ENCODE peak calls at places on chromosomes 1 and 21, in five cellular contexts. V, G, M, U and W are unnamed samples.

GRCh38 chr1:231667883-231668506 is 41.4 kb downstream of the DISC1 start:
- DNase-seq in V (no peak), G (no peak), M (no peak), U (no peak), W (no peak)

GRCh38 chr21:25133939-25134338 is 473.3 kb downstream of the MRPL39 start:
- DNase-seq in V (no peak), G (no peak), M (no peak), U (no peak), W (no peak)

GRCh38 chr1:171754381-171754705 is 12.5 kb upstream of the VAMP4 start:
- DNase-seq in V (no peak), G (no peak), M (peak; percentile 59), U (peak; percentile 1), W (peak; percentile 81)

GRCh38 chr1:9529190-9529589 is 10.1 kb upstream of the SLC25A33 start:
- DNase-seq in V (no peak), G (peak; percentile 30), M (no peak), U (peak; percentile 29), W (peak; percentile 48)

GRCh38 chr1:182229907-182230522 is 161.6 kb downstream of the GLUL start:
- DNase-seq in V (no peak), G (no peak), M (no peak), U (no peak), W (peak; percentile 54)

GRCh38 chr1:44655609-44656008 is 18.7 kb downstream of the TMEM53 start:
- DNase-seq in V (no peak), G (no peak), M (no peak), U (no peak), W (no peak)

GRCh38 chr1:206814716-206815341 is 42.5 kb upstream of the IL10 start:
- DNase-seq in V (no peak), G (no peak), M (peak; percentile 40), U (peak; percentile 29), W (peak; percentile 90)

GRCh38 chr1:153639280-153639679 is 5.4 kb downstream of the CHTOP start:
- DNase-seq in V (no peak), G (no peak), M (no peak), U (no peak), W (no peak)

GRCh38 chr1:177122869-177123268 is 41.6 kb downstream of the ASTN1 start:
- DNase-seq in V (no peak), G (no peak), M (no peak), U (no peak), W (no peak)

GRCh38 chr1:219085082-219085481 is 88.6 kb upstream of the LYPLAL1 start:
- DNase-seq in V (no peak), G (no peak), M (peak; percentile 93), U (no peak), W (peak; percentile 86)

GRCh38 chr1:113652773-113653172 is 106.5 kb downstream of the PHTF1 start:
- DNase-seq in V (no peak), G (no peak), M (no peak), U (no peak), W (peak; percentile 30)

GRCh38 chr1:20187103-20187812 is 940 bp upstream of the PLA2G2C start:
- DNase-seq in V (peak; percentile 65), G (peak; percentile 77), M (no peak), U (no peak), W (no peak)

GRCh38 chr1:10530281-10530740 is 55.6 kb downstream of the PEX14 start:
- DNase-seq in V (peak; percentile 83), G (peak; percentile 45), M (no peak), U (peak; percentile 49), W (no peak)

GRCh38 chr1:54493608-54494007 is 54.4 kb upstream of the ACOT11 start:
- DNase-seq in V (no peak), G (no peak), M (no peak), U (peak; percentile 14), W (peak; percentile 27)

GRCh38 chr1:118960567-118961136 is 27.5 kb downstream of the TBX15 start:
- DNase-seq in V (no peak), G (peak; percentile 40), M (peak; percentile 80), U (peak; percentile 84), W (peak; percentile 99)

GRCh38 chr1:12406218-12407021 is 176.6 kb downstream of the VPS13D start:
- DNase-seq in V (no peak), G (no peak), M (peak; percentile 61), U (peak; percentile 52), W (peak; percentile 46)

GRCh38 chr1:55610203-55610602 is 395.0 kb upstream of the USP24 start:
- DNase-seq in V (no peak), G (no peak), M (peak; percentile 20), U (no peak), W (no peak)

GRCh38 chr1:77948841-77949424 is 29.9 kb downstream of the FUBP1 start:
- DNase-seq in V (no peak), G (no peak), M (no peak), U (peak; percentile 31), W (peak; percentile 59)

GRCh38 chr1:25111706-25112105 is 120.6 kb downstream of the SYF2 start:
- DNase-seq in V (no peak), G (no peak), M (no peak), U (no peak), W (no peak)

GRCh38 chr1:26368006-26368405 is 4.5 kb downstream of the ZNF683 start:
- DNase-seq in V (no peak), G (no peak), M (no peak), U (no peak), W (no peak)

GRCh38 chr1:100927276-100927675 is 31.4 kb downstream of the SLC30A7 start:
- DNase-seq in V (no peak), G (no peak), M (no peak), U (no peak), W (no peak)

GRCh38 chr1:166164995-166165660 is 1.7 kb downstream of the FAM78B start:
- DNase-seq in V (peak; percentile 51), G (peak; percentile 44), M (no peak), U (peak; percentile 22), W (peak; percentile 48)

GRCh38 chr1:15336866-15337265 is 72.8 kb upstream of the EFHD2 start:
- DNase-seq in V (peak; percentile 40), G (no peak), M (no peak), U (no peak), W (no peak)

GRCh38 chr1:105137543-105138444 is 1388.1 kb downstream of the AMY1C start:
- DNase-seq in V (no peak), G (no peak), M (no peak), U (no peak), W (no peak)

GRCh38 chr1:91546876-91547275 is 46.2 kb downstream of the CDC7 start:
- DNase-seq in V (no peak), G (no peak), M (no peak), U (no peak), W (no peak)

GRCh38 chr1:74362691-74363090 is 127.5 kb downstream of the TNNI3K start:
- DNase-seq in V (no peak), G (no peak), M (no peak), U (no peak), W (no peak)

GRCh38 chr1:55894521-55894920 is 679.4 kb upstream of the USP24 start:
- DNase-seq in V (no peak), G (no peak), M (no peak), U (no peak), W (peak; percentile 86)

GRCh38 chr1:84156210-84156621 is 12.1 kb downstream of the PRKACB start:
- DNase-seq in V (no peak), G (no peak), M (peak; percentile 59), U (peak; percentile 64), W (peak; percentile 90)

GRCh38 chr1:166184012-166184411 is 17.2 kb upstream of the FAM78B start:
- DNase-seq in V (no peak), G (no peak), M (no peak), U (no peak), W (no peak)

GRCh38 chr1:198655464-198656121 is 16.8 kb downstream of the PTPRC start:
- DNase-seq in V (no peak), G (no peak), M (no peak), U (no peak), W (no peak)

GRCh38 chr1:33330376-33330890 is 9.5 kb upstream of the A3GALT2 start:
- DNase-seq in V (no peak), G (no peak), M (no peak), U (no peak), W (no peak)
- H3K4me3 ChIP-seq in V (no peak overlapping the region), G (no peak overlapping the region), M (no peak overlapping the region), U (no peak overlapping the region), W (no peak overlapping the region)

DNA sequence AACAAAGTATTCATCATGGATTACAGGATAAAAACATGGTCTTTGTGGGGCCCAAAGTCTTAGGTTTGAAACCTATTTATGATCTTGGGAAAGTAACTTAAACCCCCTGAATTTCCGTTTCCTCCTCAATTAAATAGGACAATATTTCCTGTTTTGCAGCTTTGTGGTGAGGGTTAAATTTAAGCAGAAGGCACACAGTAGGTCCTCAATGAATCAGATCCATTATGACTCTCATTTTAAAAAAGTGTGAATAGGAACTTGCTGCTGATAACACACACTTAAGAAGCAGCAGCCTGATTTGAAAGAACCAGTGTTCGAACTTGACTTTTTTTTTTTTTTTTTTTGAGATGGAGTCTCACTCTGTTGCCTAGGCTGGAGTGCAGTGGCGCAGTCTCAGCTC is 41.4 kb upstream of the VASH2 start:
- DNase-seq in V (no peak), G (no peak), M (no peak), U (no peak), W (no peak)
- TF ChIP-seq CTCF in V (no peak), G (no peak), M (no peak), U (no peak), W (no peak)

DNA sequence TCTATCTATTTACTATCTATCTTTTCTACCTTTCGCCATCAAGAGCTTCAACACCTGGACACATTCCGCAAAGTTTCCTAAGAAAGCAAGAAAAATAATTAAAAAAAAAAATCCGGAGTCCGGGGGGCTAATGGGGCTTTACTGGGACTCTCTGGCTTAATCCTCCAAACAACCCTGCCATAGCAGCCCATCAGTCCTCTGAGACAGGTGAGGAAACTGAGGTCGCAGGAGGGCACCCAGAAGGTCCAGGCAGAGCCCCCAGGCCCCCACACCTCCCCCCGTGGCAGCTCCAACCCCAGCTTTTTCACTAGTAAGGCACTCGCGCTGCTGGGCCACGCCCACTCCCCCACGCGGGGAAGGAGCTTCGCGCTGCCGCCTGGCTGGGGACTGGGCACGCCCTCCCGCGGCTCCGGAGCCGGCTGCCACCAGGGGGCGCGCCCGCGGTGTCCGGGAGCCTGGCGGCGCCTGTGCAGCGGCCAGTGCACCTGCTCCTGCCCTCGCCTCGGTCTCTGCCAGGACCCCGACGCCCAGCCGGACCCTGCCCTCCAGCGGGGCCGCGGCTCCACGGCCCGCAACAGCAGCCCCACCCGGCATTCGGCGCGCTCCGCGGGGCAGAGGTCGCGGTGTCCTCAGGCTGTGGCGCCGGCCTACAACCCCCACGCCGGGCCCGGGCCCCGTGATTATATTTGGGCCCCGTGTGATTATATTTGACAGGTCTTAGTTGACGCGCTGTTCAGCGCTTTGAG is 54.1 kb upstream of the SAMD11 start:
- DNase-seq in V (peak; percentile 88), G (peak; percentile 77), M (no peak), U (no peak), W (peak; percentile 11)
- H3K4me3 ChIP-seq in V (peak overlapping the region; percentile 33), G (peak overlapping the region; percentile 39), M (no peak overlapping the region), U (no peak overlapping the region), W (no peak overlapping the region)

DNA sequence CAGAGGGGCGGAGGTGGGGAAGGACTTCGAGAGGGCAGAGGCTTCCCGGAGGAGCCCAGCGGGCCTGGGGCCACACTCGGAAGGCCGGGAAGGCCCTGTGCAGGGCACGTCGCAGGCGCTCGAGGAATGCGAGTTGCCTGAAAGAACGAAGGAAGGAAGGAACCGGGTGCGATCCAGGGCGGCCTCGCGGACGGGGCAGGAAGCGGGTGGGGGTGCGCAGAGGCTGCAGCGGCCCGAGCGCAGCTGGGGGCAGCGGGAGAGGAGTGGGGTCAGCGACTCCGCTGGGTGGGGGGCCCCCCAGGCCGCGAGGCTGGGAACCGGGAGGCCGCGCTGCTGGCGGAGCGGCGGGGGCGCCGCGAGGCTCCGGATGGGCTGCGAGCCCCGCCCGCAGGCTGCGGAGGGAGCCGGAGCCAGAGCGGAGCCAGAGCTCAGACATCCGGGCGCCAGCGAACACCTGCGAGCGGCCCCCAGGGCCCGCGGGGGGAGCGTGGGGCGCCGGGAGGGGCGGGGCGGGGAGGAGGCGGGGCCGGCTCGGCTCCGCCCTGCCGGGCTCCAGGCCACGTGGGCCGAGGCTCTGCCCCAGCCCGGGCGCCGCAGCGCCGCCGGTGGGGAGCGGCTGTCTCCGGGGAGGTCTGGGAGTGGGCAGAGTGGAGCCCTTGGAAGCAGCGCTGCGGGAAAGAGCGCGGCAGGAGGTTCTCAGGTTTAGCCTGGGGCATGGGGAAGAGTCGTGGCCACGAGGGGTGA is 4.6 kb downstream of the ID3 start:
- DNase-seq in V (peak; percentile 85), G (peak; percentile 90), M (no peak), U (peak; percentile 85), W (peak; percentile 74)
- TF ChIP-seq CTCF in V (peak; percentile 36), G (peak; percentile 20), M (peak; percentile 37), U (peak; percentile 44), W (no peak)